ENCODE peak calls at places on chromosomes 16 and 17, in six cellular contexts. F, B, D, Q, M and U are unnamed samples.

GRCh38 chr16:8936421-8936820 is 27.3 kb downstream of the USP7 start:
- DNase-seq in F (peak; percentile 71), B (no peak), D (peak; percentile 49), Q (no peak), M (peak; percentile 42), U (peak; percentile 61)

GRCh38 chr17:48472485-48473281 is 42.7 kb upstream of the SKAP1 start:
- DNase-seq in F (no peak), B (no peak), D (no peak), Q (no peak), M (no peak), U (no peak)

GRCh38 chr16:78703951-78704350 is 604.5 kb downstream of the WWOX start:
- DNase-seq in F (no peak), B (no peak), D (no peak), Q (no peak), M (no peak), U (no peak)

GRCh38 chr16:72987480-72987901 is 60.4 kb downstream of the ZFHX3 start:
- DNase-seq in F (no peak), B (no peak), D (no peak), Q (no peak), M (no peak), U (no peak)

GRCh38 chr16:49400611-49401010 is 27.0 kb downstream of the C16orf78 start:
- DNase-seq in F (no peak), B (no peak), D (no peak), Q (no peak), M (no peak), U (no peak)

GRCh38 chr17:72460711-72461110 is 339.9 kb downstream of the SOX9 start:
- DNase-seq in F (no peak), B (no peak), D (no peak), Q (no peak), M (no peak), U (no peak)

GRCh38 chr17:68611353-68612227 is 10.4 kb upstream of the FAM20A start:
- DNase-seq in F (no peak), B (no peak), D (no peak), Q (no peak), M (no peak), U (no peak)

GRCh38 chr17:4690745-4691144 is 13.2 kb downstream of the PELP1 start:
- DNase-seq in F (no peak), B (no peak), D (no peak), Q (no peak), M (no peak), U (no peak)

GRCh38 chr16:87860553-87861299 is 8.6 kb downstream of the SLC7A5 start:
- DNase-seq in F (no peak), B (no peak), D (no peak), Q (no peak), M (no peak), U (no peak)

DNA sequence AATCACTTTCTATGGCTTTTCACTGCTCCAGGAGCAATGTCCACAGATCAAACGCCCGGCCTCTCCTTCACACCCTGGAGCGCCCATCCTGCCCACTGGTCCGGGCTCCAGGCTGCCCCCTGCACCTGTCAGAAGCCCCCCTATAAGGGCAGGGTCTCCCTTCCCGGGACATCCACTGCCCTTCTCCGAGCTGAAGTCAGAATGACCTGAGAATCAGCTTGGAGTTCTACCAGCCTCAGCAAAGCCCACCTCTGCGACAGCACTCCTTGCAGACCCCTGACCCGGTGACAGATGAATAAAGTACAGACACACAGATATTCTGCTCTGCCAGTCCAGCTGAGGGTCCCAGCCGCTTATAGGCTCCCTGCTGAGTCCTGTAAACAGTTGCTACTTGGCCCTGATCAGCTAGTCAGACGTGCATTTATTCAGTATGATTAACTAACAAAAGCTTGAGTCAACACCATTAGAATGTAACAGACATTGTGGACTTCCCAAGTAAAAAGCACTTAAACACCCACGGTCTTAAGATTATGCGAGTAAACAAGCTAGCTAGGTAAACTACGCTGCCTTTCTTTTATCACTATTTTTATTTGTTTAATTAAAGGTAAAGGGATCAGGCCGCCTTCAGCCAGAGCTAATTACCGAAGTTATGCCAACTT is 4.8 kb downstream of the SLC7A5 start:
- DNase-seq in F (no peak), B (no peak), D (no peak), Q (no peak), M (no peak), U (no peak)
- H3K27me3 ChIP-seq in F (no peaks in the 10 kb centered on the region), B (peaks cover 20% of the 10 kb centered on the region), D (no peaks in the 10 kb centered on the region), Q (no peaks in the 10 kb centered on the region), M (no peaks in the 10 kb centered on the region), U (peaks cover 6% of the 10 kb centered on the region)

GRCh38 chr16:84239186-84239790 is 524 bp downstream of the KCNG4 start:
- DNase-seq in F (no peak), B (no peak), D (no peak), Q (no peak), M (no peak), U (no peak)
- H3K27me3 ChIP-seq in F (no peaks in the 10 kb centered on the region), B (peaks cover 66% of the 10 kb centered on the region), D (peaks cover 2% of the 10 kb centered on the region), Q (peaks cover 19% of the 10 kb centered on the region), M (peaks cover 6% of the 10 kb centered on the region), U (no peaks in the 10 kb centered on the region)

DNA sequence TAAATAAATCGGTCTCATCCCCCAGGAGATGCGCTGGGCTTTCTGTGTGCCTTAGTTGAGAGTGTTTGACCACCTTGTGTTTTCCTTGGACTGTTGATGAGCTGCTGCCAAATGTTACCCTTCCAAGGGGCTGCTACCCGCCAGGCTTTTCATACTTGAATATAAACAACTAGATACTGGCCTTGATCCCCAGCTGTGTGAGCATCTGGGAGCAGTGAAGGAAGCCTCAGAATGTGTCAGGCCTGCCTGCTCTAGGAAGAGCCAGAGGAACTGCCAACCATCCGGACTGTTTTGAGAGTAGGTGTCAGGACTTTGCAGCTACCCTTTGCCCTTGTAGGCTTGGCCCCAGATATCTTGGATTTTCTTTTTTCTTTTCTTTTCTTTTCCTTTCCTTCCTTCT is 57.8 kb downstream of the LDHD start:
- DNase-seq in F (no peak), B (no peak), D (no peak), Q (no peak), M (no peak), U (no peak)
- H3K27me3 ChIP-seq in F (no peaks in the 10 kb centered on the region), B (no peaks in the 10 kb centered on the region), D (no peaks in the 10 kb centered on the region), Q (no peaks in the 10 kb centered on the region), M (no peaks in the 10 kb centered on the region), U (no peaks in the 10 kb centered on the region)

GRCh38 chr17:39227364-39227919 is 1.7 kb upstream of the STAC2 start:
- DNase-seq in F (no peak), B (no peak), D (no peak), Q (no peak), M (no peak), U (no peak)
- H3K27me3 ChIP-seq in F (no peaks in the 10 kb centered on the region), B (peaks cover 80% of the 10 kb centered on the region), D (peaks cover 13% of the 10 kb centered on the region), Q (peaks cover 77% of the 10 kb centered on the region), M (peaks cover 27% of the 10 kb centered on the region), U (peaks cover 15% of the 10 kb centered on the region)

GRCh38 chr17:49887086-49887743 is 39.3 kb upstream of the TAC4 start:
- DNase-seq in F (no peak), B (no peak), D (no peak), Q (no peak), M (no peak), U (no peak)
- H3K27me3 ChIP-seq in F (no peaks in the 10 kb centered on the region), B (peaks cover 98% of the 10 kb centered on the region), D (peaks cover 11% of the 10 kb centered on the region), Q (peaks cover 90% of the 10 kb centered on the region), M (peaks cover 10% of the 10 kb centered on the region), U (peaks cover 6% of the 10 kb centered on the region)

DNA sequence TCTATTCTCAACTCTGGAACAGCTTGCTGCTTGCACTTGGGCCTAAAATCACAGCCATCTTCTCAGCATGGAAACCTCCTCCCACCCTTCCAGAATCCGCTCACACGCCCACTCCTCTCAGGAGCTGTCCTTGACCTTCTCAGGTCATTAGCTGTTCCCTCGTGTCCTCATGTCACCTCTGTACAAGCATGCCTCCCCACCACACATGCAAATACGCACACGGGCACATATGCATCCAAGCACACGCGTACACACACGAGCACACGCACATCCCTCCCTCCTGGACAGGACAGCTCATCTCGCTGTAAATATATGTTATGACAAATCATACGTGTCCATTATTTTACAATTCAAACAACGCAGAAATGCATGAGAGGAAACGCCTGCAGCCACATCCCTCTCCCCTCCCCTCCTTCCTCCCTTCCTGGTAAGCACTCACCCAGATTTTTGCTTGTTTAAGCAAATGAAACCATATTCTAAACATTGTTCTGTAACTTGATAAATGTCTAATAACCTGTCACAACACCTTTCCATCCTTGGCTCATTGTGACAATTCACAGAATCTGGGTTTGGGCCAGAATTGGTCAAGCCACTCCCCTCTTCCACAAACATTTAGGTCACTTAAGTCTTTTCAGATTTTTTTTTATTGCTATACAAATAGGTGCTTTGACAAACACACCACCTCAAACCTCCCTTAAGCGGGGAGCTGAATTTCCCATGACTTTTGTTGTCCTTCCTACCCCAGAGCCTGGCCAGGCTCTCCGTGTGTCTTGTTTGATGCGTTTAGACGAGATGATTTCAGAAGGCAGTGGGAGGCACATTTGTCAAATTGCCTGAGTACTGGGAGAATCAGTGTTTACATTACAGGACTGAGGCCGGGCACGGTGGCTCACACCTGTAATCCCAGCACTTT is 41.7 kb downstream of the DNAH17 start:
- DNase-seq in F (no peak), B (no peak), D (no peak), Q (no peak), M (no peak), U (no peak)
- H3K27me3 ChIP-seq in F (no peaks in the 10 kb centered on the region), B (no peaks in the 10 kb centered on the region), D (no peaks in the 10 kb centered on the region), Q (peaks cover 3% of the 10 kb centered on the region), M (no peaks in the 10 kb centered on the region), U (no peaks in the 10 kb centered on the region)

GRCh38 chr16:52368899-52369298 is 178.0 kb downstream of the TOX3 start:
- DNase-seq in F (no peak), B (no peak), D (no peak), Q (no peak), M (no peak), U (no peak)

GRCh38 chr16:52364500-52364899 is 182.4 kb downstream of the TOX3 start:
- DNase-seq in F (no peak), B (no peak), D (no peak), Q (no peak), M (no peak), U (no peak)

GRCh38 chr16:52372313-52372712 is 174.6 kb downstream of the TOX3 start:
- DNase-seq in F (no peak), B (no peak), D (no peak), Q (no peak), M (no peak), U (no peak)

GRCh38 chr16:52363082-52363481 is 183.9 kb downstream of the TOX3 start:
- DNase-seq in F (no peak), B (no peak), D (no peak), Q (no peak), M (no peak), U (no peak)

GRCh38 chr16:52366997-52367396 is 179.9 kb downstream of the TOX3 start:
- DNase-seq in F (no peak), B (no peak), D (no peak), Q (no peak), M (no peak), U (no peak)
- H3K27me3 ChIP-seq in F (no peaks in the 10 kb centered on the region), B (no peaks in the 10 kb centered on the region), D (no peaks in the 10 kb centered on the region), Q (no peaks in the 10 kb centered on the region), M (no peaks in the 10 kb centered on the region), U (no peaks in the 10 kb centered on the region)

DNA sequence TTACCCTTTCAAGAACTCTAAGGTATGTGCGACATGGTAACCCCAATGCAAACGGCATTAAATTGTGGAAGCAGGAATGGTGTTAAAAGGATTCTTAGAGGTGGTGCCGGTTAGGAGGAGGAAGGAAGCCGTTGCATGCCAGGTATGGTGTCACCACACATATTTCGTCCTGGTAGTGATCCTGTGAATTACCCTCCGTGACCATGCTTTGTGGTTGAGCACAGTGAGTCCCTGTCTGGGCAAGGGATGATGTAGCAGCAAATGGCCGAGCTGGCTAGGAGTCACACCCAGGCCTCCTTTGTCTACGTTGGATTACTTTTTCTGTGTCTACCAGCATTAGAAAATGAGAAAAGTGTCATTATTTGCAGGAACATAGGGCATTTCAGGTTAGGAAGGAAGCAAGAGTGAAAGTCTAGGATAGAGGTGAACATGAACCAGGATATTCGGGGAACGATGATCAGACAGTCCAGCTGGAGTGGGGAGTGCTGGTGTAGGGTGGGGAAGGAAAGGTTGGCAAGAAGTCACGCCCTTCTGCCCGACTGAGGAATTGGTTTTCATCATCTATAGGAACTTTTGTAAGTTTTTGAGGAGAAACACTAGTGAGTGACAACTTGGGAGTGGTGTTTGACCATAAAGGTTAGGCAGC is 123.5 kb downstream of the PRKCA start:
- DNase-seq in F (no peak), B (no peak), D (no peak), Q (no peak), M (no peak), U (no peak)
- H3K27me3 ChIP-seq in F (no peaks in the 10 kb centered on the region), B (no peaks in the 10 kb centered on the region), D (no peaks in the 10 kb centered on the region), Q (no peaks in the 10 kb centered on the region), M (no peaks in the 10 kb centered on the region), U (no peaks in the 10 kb centered on the region)